ENCODE peak calls at places on chromosome 12, in ten cellular contexts. T, N, O, G, C, M, E, A, P and J are unnamed samples.

GRCh38 chr12:18430425-18431048 is 169.2 kb downstream of the PIK3C2G start:
- DNase-seq in G (peak), C (peak), P (no peak), A (no peak), T (peak), O (no peak), E (peak), N (no peak), M (no peak), J (no peak)

GRCh38 chr12:50842637-50843493 is at the start of gene TMPRSS12:
- DNase-seq in G (no peak), N (no peak), P (no peak), E (no peak), T (no peak), A (no peak), O (peak), M (no peak), C (no peak), J (no peak)

GRCh38 chr12:52525661-52526499 is 5.7 kb upstream of the KRT5 start:
- DNase-seq in N (no peak), M (no peak), P (no peak), G (no peak), T (no peak), O (no peak), A (no peak), E (no peak), C (no peak), J (no peak)

GRCh38 chr12:52257074-52257551 is 17.3 kb upstream of the KRT86 start:
- DNase-seq in T (no peak), C (no peak), N (no peak), E (no peak), A (no peak), M (no peak), P (no peak), G (no peak), O (no peak), J (no peak)

GRCh38 chr12:109840349-109841073 is 7.3 kb upstream of the TRPV4 start:
- DNase-seq in T (no peak), P (no peak), C (no peak), O (no peak), N (no peak), E (peak), M (no peak), G (no peak), A (no peak), J (no peak)

GRCh38 chr12:93002278-93003054 is 73.4 kb upstream of the EEA1 start:
- DNase-seq in E (no peak), A (no peak), T (no peak), M (no peak), G (no peak), O (no peak), C (no peak), P (peak), N (no peak), J (no peak)

GRCh38 chr12:49108958-49109404 is 1.7 kb downstream of the LMBR1L start:
- DNase-seq in N (no peak), P (peak), C (no peak), G (peak), M (no peak), E (no peak), A (no peak), O (no peak), T (no peak), J (no peak)

GRCh38 chr12:115411121-115411520 is 727.1 kb upstream of the TBX3 start:
- DNase-seq in T (no peak), P (no peak), E (no peak), A (no peak), O (no peak), N (no peak), G (no peak), C (no peak), M (no peak), J (no peak)

GRCh38 chr12:15629108-15629507 is 160.1 kb downstream of the EPS8 start:
- DNase-seq in P (peak), M (no peak), T (no peak), G (peak), N (no peak), A (no peak), C (no peak), E (peak), O (no peak), J (no peak)

GRCh38 chr12:74021937-74022336 is 515.7 kb upstream of the ATXN7L3B start:
- DNase-seq in O (no peak), C (peak), M (no peak), E (peak), T (peak), N (no peak), G (peak), P (no peak), A (no peak), J (no peak)

GRCh38 chr12:77189463-77189862 is 124.1 kb upstream of the E2F7 start:
- DNase-seq in P (no peak), G (no peak), T (no peak), C (no peak), E (no peak), M (no peak), O (no peak), N (no peak), A (no peak), J (no peak)

GRCh38 chr12:127565241-127565640 is 701.7 kb upstream of the TMEM132C start:
- DNase-seq in M (no peak), A (no peak), P (no peak), N (no peak), T (no peak), G (no peak), O (no peak), C (no peak), E (no peak), J (no peak)

GRCh38 chr12:131134523-131135310 is 181.0 kb downstream of the ADGRD1 start:
- DNase-seq in P (no peak), G (no peak), C (no peak), A (no peak), E (no peak), N (no peak), T (peak), O (no peak), M (no peak), J (no peak)